ENCODE peak calls at places on chromosomes 5 and 9, in five cellular contexts. One of them, this sample, is unnamed.

GRCh38 chr9:116318463-116319271 is 165.1 kb downstream of the PAPPA start:
- DNase-seq in endothelial cell of umbilical vein: no peak
- DNase-seq in heart right ventricle: peak
- DNase-seq in mammary epithelial cell: no peak
- DNase-seq in CD8-positive, alpha-beta T cell: no peak
- DNase-seq in this sample: no peak

GRCh38 chr5:74174366-74174765 is 466.2 kb downstream of the ENC1 start:
- DNase-seq in mammary epithelial cell: no peak
- DNase-seq in CD8-positive, alpha-beta T cell: no peak
- DNase-seq in endothelial cell of umbilical vein: no peak
- DNase-seq in heart right ventricle: no peak
- DNase-seq in this sample: no peak

GRCh38 chr9:114774504-114774903 is 31.3 kb downstream of the TNFSF15 start:
- DNase-seq in mammary epithelial cell: no peak
- DNase-seq in endothelial cell of umbilical vein: no peak
- DNase-seq in CD8-positive, alpha-beta T cell: no peak
- DNase-seq in heart right ventricle: no peak
- DNase-seq in this sample: no peak

GRCh38 chr9:96071245-96072124 is 196.0 kb downstream of the ERCC6L2 start:
- DNase-seq in heart right ventricle: no peak
- DNase-seq in CD8-positive, alpha-beta T cell: no peak
- DNase-seq in mammary epithelial cell: peak
- DNase-seq in endothelial cell of umbilical vein: peak
- DNase-seq in this sample: peak

GRCh38 chr5:151155777-151156731 is 1.5 kb downstream of the ANXA6 start:
- DNase-seq in heart right ventricle: peak
- DNase-seq in endothelial cell of umbilical vein: peak
- DNase-seq in CD8-positive, alpha-beta T cell: no peak
- DNase-seq in mammary epithelial cell: no peak
- DNase-seq in this sample: peak

GRCh38 chr5:142063878-142064331 is 44.7 kb upstream of the NDFIP1 start:
- DNase-seq in heart right ventricle: peak
- DNase-seq in mammary epithelial cell: peak
- DNase-seq in CD8-positive, alpha-beta T cell: no peak
- DNase-seq in endothelial cell of umbilical vein: peak
- DNase-seq in this sample: peak

GRCh38 chr9:12874395-12874794 is 99.6 kb downstream of the LURAP1L start:
- DNase-seq in heart right ventricle: no peak
- DNase-seq in mammary epithelial cell: no peak
- DNase-seq in endothelial cell of umbilical vein: no peak
- DNase-seq in CD8-positive, alpha-beta T cell: no peak
- DNase-seq in this sample: no peak

GRCh38 chr5:154970759-154971158 is 29.9 kb downstream of the MRPL22 start:
- DNase-seq in mammary epithelial cell: peak
- DNase-seq in heart right ventricle: no peak
- DNase-seq in CD8-positive, alpha-beta T cell: no peak
- DNase-seq in endothelial cell of umbilical vein: peak
- DNase-seq in this sample: peak

GRCh38 chr9:111975709-111976108 is 79.1 kb downstream of the UGCG start:
- DNase-seq in endothelial cell of umbilical vein: no peak
- DNase-seq in mammary epithelial cell: no peak
- DNase-seq in heart right ventricle: no peak
- DNase-seq in CD8-positive, alpha-beta T cell: no peak
- DNase-seq in this sample: no peak

GRCh38 chr9:546797-547223 is 294.7 kb upstream of the DMRT1 start:
- DNase-seq in heart right ventricle: peak
- DNase-seq in CD8-positive, alpha-beta T cell: no peak
- DNase-seq in mammary epithelial cell: no peak
- DNase-seq in endothelial cell of umbilical vein: peak
- DNase-seq in this sample: no peak

GRCh38 chr9:94611638-94612068 is 18.0 kb upstream of the FBP2 start:
- DNase-seq in mammary epithelial cell: peak
- DNase-seq in CD8-positive, alpha-beta T cell: no peak
- DNase-seq in endothelial cell of umbilical vein: no peak
- DNase-seq in heart right ventricle: no peak
- DNase-seq in this sample: no peak

GRCh38 chr9:112719696-112720095 is 1.8 kb upstream of the INIP start:
- DNase-seq in endothelial cell of umbilical vein: no peak
- DNase-seq in heart right ventricle: no peak
- DNase-seq in mammary epithelial cell: no peak
- DNase-seq in CD8-positive, alpha-beta T cell: no peak
- DNase-seq in this sample: no peak

GRCh38 chr5:16574789-16575785 is 41.7 kb downstream of the RETREG1 start:
- DNase-seq in heart right ventricle: peak
- DNase-seq in CD8-positive, alpha-beta T cell: no peak
- DNase-seq in mammary epithelial cell: peak
- DNase-seq in endothelial cell of umbilical vein: no peak
- DNase-seq in this sample: peak

GRCh38 chr9:135230817-135231520 is 143.5 kb downstream of the OLFM1 start:
- DNase-seq in mammary epithelial cell: no peak
- DNase-seq in CD8-positive, alpha-beta T cell: no peak
- DNase-seq in endothelial cell of umbilical vein: no peak
- DNase-seq in heart right ventricle: no peak
- DNase-seq in this sample: no peak

GRCh38 chr5:109743770-109744212 is 54.1 kb downstream of the MAN2A1 start:
- DNase-seq in mammary epithelial cell: peak
- DNase-seq in heart right ventricle: no peak
- DNase-seq in endothelial cell of umbilical vein: peak
- DNase-seq in CD8-positive, alpha-beta T cell: no peak
- DNase-seq in this sample: peak

GRCh38 chr9:19431361-19432171 is 22.8 kb downstream of the ACER2 start:
- DNase-seq in mammary epithelial cell: no peak
- DNase-seq in CD8-positive, alpha-beta T cell: no peak
- DNase-seq in heart right ventricle: peak
- DNase-seq in endothelial cell of umbilical vein: peak
- DNase-seq in this sample: no peak

GRCh38 chr9:113579270-113580040 is 115.9 kb downstream of the RGS3 start:
- DNase-seq in CD8-positive, alpha-beta T cell: no peak
- DNase-seq in mammary epithelial cell: no peak
- DNase-seq in heart right ventricle: no peak
- DNase-seq in endothelial cell of umbilical vein: no peak
- DNase-seq in this sample: peak

GRCh38 chr5:140946578-140946977 is 19.7 kb upstream of the PCDHAC2 start:
- DNase-seq in mammary epithelial cell: no peak
- DNase-seq in endothelial cell of umbilical vein: no peak
- DNase-seq in CD8-positive, alpha-beta T cell: no peak
- DNase-seq in heart right ventricle: no peak
- DNase-seq in this sample: no peak

GRCh38 chr9:14278291-14278721 is 35.6 kb downstream of the NFIB start:
- DNase-seq in mammary epithelial cell: peak
- DNase-seq in heart right ventricle: no peak
- DNase-seq in endothelial cell of umbilical vein: peak
- DNase-seq in CD8-positive, alpha-beta T cell: no peak
- DNase-seq in this sample: peak

GRCh38 chr9:19229725-19230355 is 653 bp upstream of the DENND4C start:
- DNase-seq in CD8-positive, alpha-beta T cell: no peak
- DNase-seq in mammary epithelial cell: no peak
- DNase-seq in endothelial cell of umbilical vein: peak
- DNase-seq in heart right ventricle: peak
- DNase-seq in this sample: peak

GRCh38 chr5:95178046-95178651 is 106.7 kb downstream of the MCTP1 start:
- DNase-seq in CD8-positive, alpha-beta T cell: no peak
- DNase-seq in heart right ventricle: no peak
- DNase-seq in endothelial cell of umbilical vein: peak
- DNase-seq in mammary epithelial cell: no peak
- DNase-seq in this sample: peak

GRCh38 chr9:111621895-111622480 is 9.1 kb upstream of the DNAJC25 start:
- DNase-seq in endothelial cell of umbilical vein: peak
- DNase-seq in CD8-positive, alpha-beta T cell: no peak
- DNase-seq in mammary epithelial cell: peak
- DNase-seq in heart right ventricle: peak
- DNase-seq in this sample: peak

GRCh38 chr9:122941560-122942234 is 877 bp downstream of the RABGAP1 start:
- DNase-seq in endothelial cell of umbilical vein: peak
- DNase-seq in CD8-positive, alpha-beta T cell: no peak
- DNase-seq in mammary epithelial cell: peak
- DNase-seq in heart right ventricle: no peak
- DNase-seq in this sample: peak

GRCh38 chr9:101311759-101312420 is 72.9 kb downstream of the BAAT start:
- DNase-seq in endothelial cell of umbilical vein: peak
- DNase-seq in CD8-positive, alpha-beta T cell: no peak
- DNase-seq in mammary epithelial cell: peak
- DNase-seq in heart right ventricle: peak
- DNase-seq in this sample: peak

GRCh38 chr5:62256161-62257017 is 49.6 kb upstream of the KIF2A start:
- DNase-seq in endothelial cell of umbilical vein: peak
- DNase-seq in mammary epithelial cell: no peak
- DNase-seq in heart right ventricle: no peak
- DNase-seq in CD8-positive, alpha-beta T cell: no peak
- DNase-seq in this sample: no peak

GRCh38 chr9:126669108-126669507 is 55.4 kb downstream of the LMX1B start:
- DNase-seq in mammary epithelial cell: no peak
- DNase-seq in endothelial cell of umbilical vein: no peak
- DNase-seq in heart right ventricle: no peak
- DNase-seq in CD8-positive, alpha-beta T cell: no peak
- DNase-seq in this sample: no peak

GRCh38 chr9:76151267-76151666 is 243.0 kb downstream of the RFK start:
- DNase-seq in CD8-positive, alpha-beta T cell: no peak
- DNase-seq in mammary epithelial cell: no peak
- DNase-seq in endothelial cell of umbilical vein: no peak
- DNase-seq in heart right ventricle: no peak
- DNase-seq in this sample: no peak

GRCh38 chr9:91783876-91784672 is 166.0 kb downstream of the ROR2 start:
- DNase-seq in mammary epithelial cell: no peak
- DNase-seq in endothelial cell of umbilical vein: no peak
- DNase-seq in CD8-positive, alpha-beta T cell: no peak
- DNase-seq in heart right ventricle: no peak
- DNase-seq in this sample: no peak

GRCh38 chr9:104961238-104961637 is 33.3 kb upstream of the ABCA1 start:
- DNase-seq in heart right ventricle: no peak
- DNase-seq in mammary epithelial cell: peak
- DNase-seq in CD8-positive, alpha-beta T cell: no peak
- DNase-seq in endothelial cell of umbilical vein: peak
- DNase-seq in this sample: peak

GRCh38 chr9:87796232-87796631 is 70.3 kb downstream of the CTSL start:
- DNase-seq in endothelial cell of umbilical vein: no peak
- DNase-seq in CD8-positive, alpha-beta T cell: no peak
- DNase-seq in heart right ventricle: no peak
- DNase-seq in mammary epithelial cell: no peak
- DNase-seq in this sample: no peak

GRCh38 chr5:152686931-152687330 is 281.9 kb upstream of the NMUR2 start:
- DNase-seq in endothelial cell of umbilical vein: no peak
- DNase-seq in mammary epithelial cell: peak
- DNase-seq in CD8-positive, alpha-beta T cell: no peak
- DNase-seq in heart right ventricle: no peak
- DNase-seq in this sample: no peak

GRCh38 chr5:7978991-7979390 is 110.0 kb downstream of the MTRR start:
- DNase-seq in mammary epithelial cell: no peak
- DNase-seq in endothelial cell of umbilical vein: no peak
- DNase-seq in CD8-positive, alpha-beta T cell: no peak
- DNase-seq in heart right ventricle: no peak
- DNase-seq in this sample: no peak

GRCh38 chr9:76803083-76803482 is 38.8 kb downstream of the PCA3 start:
- DNase-seq in endothelial cell of umbilical vein: no peak
- DNase-seq in CD8-positive, alpha-beta T cell: no peak
- DNase-seq in mammary epithelial cell: no peak
- DNase-seq in heart right ventricle: no peak
- DNase-seq in this sample: no peak

GRCh38 chr9:88821749-88822106 is 169.5 kb upstream of the S1PR3 start:
- DNase-seq in mammary epithelial cell: no peak
- DNase-seq in endothelial cell of umbilical vein: no peak
- DNase-seq in heart right ventricle: no peak
- DNase-seq in CD8-positive, alpha-beta T cell: no peak
- DNase-seq in this sample: no peak

DNA sequence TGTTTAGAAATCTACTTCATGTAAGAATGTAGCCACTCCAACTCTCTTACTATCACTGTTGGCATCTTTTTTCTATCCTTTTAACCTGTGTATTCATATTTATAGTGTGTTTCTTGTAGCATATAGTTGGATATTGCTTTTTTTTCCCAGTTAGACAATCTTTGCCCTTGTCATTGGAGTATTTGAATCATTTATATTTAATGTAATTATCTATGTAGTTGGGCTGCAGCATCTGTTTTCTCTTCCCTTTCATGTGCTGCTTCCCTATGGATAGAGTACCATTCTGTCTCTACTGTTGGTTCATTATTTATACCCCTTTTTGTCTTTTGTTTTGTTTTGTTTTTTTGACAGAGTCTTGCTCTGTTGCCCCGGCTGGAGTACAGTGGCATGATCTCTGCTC is 45.2 kb upstream of the PPP2CA start:
- DNase-seq in mammary epithelial cell: no peak
- DNase-seq in heart right ventricle: no peak
- DNase-seq in endothelial cell of umbilical vein: no peak
- DNase-seq in CD8-positive, alpha-beta T cell: no peak
- DNase-seq in this sample: no peak
- H3K27ac ChIP-seq in mammary epithelial cell: no peak
- H3K27ac ChIP-seq in heart right ventricle: no peak
- H3K27ac ChIP-seq in endothelial cell of umbilical vein: no peak
- H3K27ac ChIP-seq in CD8-positive, alpha-beta T cell: no peak
- H3K27ac ChIP-seq in this sample: no peak

GRCh38 chr5:78644741-78645300 is 3.8 kb downstream of the LHFPL2 start:
- DNase-seq in heart right ventricle: no peak
- DNase-seq in mammary epithelial cell: no peak
- DNase-seq in CD8-positive, alpha-beta T cell: no peak
- DNase-seq in endothelial cell of umbilical vein: no peak
- DNase-seq in this sample: peak
- H3K27ac ChIP-seq in heart right ventricle: no peak
- H3K27ac ChIP-seq in mammary epithelial cell: peak
- H3K27ac ChIP-seq in CD8-positive, alpha-beta T cell: no peak
- H3K27ac ChIP-seq in endothelial cell of umbilical vein: no peak
- H3K27ac ChIP-seq in this sample: no peak

GRCh38 chr5:60092671-60093422 is 199.3 kb upstream of the PDE4D start:
- DNase-seq in endothelial cell of umbilical vein: no peak
- DNase-seq in CD8-positive, alpha-beta T cell: no peak
- DNase-seq in mammary epithelial cell: peak
- DNase-seq in heart right ventricle: no peak
- DNase-seq in this sample: peak
- H3K27ac ChIP-seq in endothelial cell of umbilical vein: no peak
- H3K27ac ChIP-seq in CD8-positive, alpha-beta T cell: no peak
- H3K27ac ChIP-seq in mammary epithelial cell: no peak
- H3K27ac ChIP-seq in heart right ventricle: no peak
- H3K27ac ChIP-seq in this sample: no peak

DNA sequence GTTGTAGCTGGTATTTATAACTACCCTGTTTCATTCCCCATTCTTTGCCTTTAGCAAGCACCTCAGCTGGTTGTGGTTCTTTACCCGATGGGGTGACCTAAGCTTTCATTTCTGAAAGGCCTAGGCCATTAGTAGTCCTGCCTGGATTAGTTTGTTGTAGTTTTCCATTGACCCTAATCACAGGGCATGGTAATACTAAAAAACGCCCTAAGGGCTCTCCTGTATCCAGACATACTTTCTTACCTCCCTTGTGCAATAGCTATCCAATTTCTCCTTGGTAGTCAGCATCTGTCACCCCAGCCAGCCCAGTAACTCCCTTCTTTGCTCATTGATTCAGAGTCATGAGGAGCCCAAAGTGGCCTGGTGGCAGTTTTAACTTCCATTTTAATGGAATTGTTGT is 24.0 kb downstream of the TMOD1 start:
- DNase-seq in mammary epithelial cell: peak
- DNase-seq in heart right ventricle: no peak
- DNase-seq in endothelial cell of umbilical vein: no peak
- DNase-seq in CD8-positive, alpha-beta T cell: no peak
- DNase-seq in this sample: no peak
- H3K27ac ChIP-seq in mammary epithelial cell: no peak
- H3K27ac ChIP-seq in heart right ventricle: peak
- H3K27ac ChIP-seq in endothelial cell of umbilical vein: no peak
- H3K27ac ChIP-seq in CD8-positive, alpha-beta T cell: no peak
- H3K27ac ChIP-seq in this sample: no peak

This sample was measured in brain microvascular endothelial cell.